ENCODE peak calls at places on chromosomes 2 and 18, in five cellular contexts. One of them, this sample, is unnamed.

GRCh38 chr2:157087373-157088005 is 170.0 kb upstream of the GALNT5 start:
- DNase-seq in effector memory CD4-positive, alpha-beta T cell: no peak
- DNase-seq in cardiac muscle cell: no peak
- DNase-seq in astrocyte: peak
- DNase-seq in lower lobe of right lung: peak
- DNase-seq in this sample: no peak

GRCh38 chr2:64455031-64455332 is 1.0 kb downstream of the LGALSL start:
- DNase-seq in effector memory CD4-positive, alpha-beta T cell: no peak
- DNase-seq in astrocyte: no peak
- DNase-seq in cardiac muscle cell: no peak
- DNase-seq in lower lobe of right lung: no peak
- DNase-seq in this sample: no peak

GRCh38 chr2:118906186-118906585 is 35.8 kb upstream of the MARCO start:
- DNase-seq in effector memory CD4-positive, alpha-beta T cell: no peak
- DNase-seq in astrocyte: no peak
- DNase-seq in cardiac muscle cell: no peak
- DNase-seq in lower lobe of right lung: no peak
- DNase-seq in this sample: no peak

GRCh38 chr2:157996799-157997198 is 104.9 kb upstream of the UPP2 start:
- DNase-seq in effector memory CD4-positive, alpha-beta T cell: no peak
- DNase-seq in cardiac muscle cell: no peak
- DNase-seq in lower lobe of right lung: no peak
- DNase-seq in astrocyte: no peak
- DNase-seq in this sample: no peak

GRCh38 chr2:211144078-211144477 is 587.7 kb downstream of the CPS1 start:
- DNase-seq in cardiac muscle cell: no peak
- DNase-seq in effector memory CD4-positive, alpha-beta T cell: no peak
- DNase-seq in lower lobe of right lung: no peak
- DNase-seq in astrocyte: peak
- DNase-seq in this sample: peak

GRCh38 chr2:111697560-111697959 is 186.4 kb downstream of the ANAPC1 start:
- DNase-seq in lower lobe of right lung: no peak
- DNase-seq in effector memory CD4-positive, alpha-beta T cell: no peak
- DNase-seq in astrocyte: no peak
- DNase-seq in cardiac muscle cell: no peak
- DNase-seq in this sample: no peak

GRCh38 chr18:22032392-22032961 is 136.9 kb upstream of the GATA6 start:
- DNase-seq in effector memory CD4-positive, alpha-beta T cell: no peak
- DNase-seq in cardiac muscle cell: no peak
- DNase-seq in astrocyte: peak
- DNase-seq in lower lobe of right lung: no peak
- DNase-seq in this sample: peak

GRCh38 chr18:2939317-2939716 is 73.6 kb downstream of the LPIN2 start:
- DNase-seq in cardiac muscle cell: no peak
- DNase-seq in lower lobe of right lung: peak
- DNase-seq in effector memory CD4-positive, alpha-beta T cell: no peak
- DNase-seq in astrocyte: no peak
- DNase-seq in this sample: no peak

GRCh38 chr2:239695106-239695727 is 294.4 kb upstream of the HDAC4 start:
- DNase-seq in effector memory CD4-positive, alpha-beta T cell: no peak
- DNase-seq in astrocyte: no peak
- DNase-seq in cardiac muscle cell: no peak
- DNase-seq in lower lobe of right lung: no peak
- DNase-seq in this sample: no peak

GRCh38 chr2:197184959-197185586 is 125.5 kb downstream of the ANKRD44 start:
- DNase-seq in cardiac muscle cell: no peak
- DNase-seq in lower lobe of right lung: peak
- DNase-seq in effector memory CD4-positive, alpha-beta T cell: no peak
- DNase-seq in astrocyte: peak
- DNase-seq in this sample: no peak

GRCh38 chr2:136305517-136306192 is 187.7 kb upstream of the CXCR4 start:
- DNase-seq in effector memory CD4-positive, alpha-beta T cell: peak
- DNase-seq in lower lobe of right lung: no peak
- DNase-seq in astrocyte: no peak
- DNase-seq in cardiac muscle cell: no peak
- DNase-seq in this sample: no peak

GRCh38 chr2:8239402-8240127 is 442.3 kb upstream of the ID2 start:
- DNase-seq in astrocyte: peak
- DNase-seq in lower lobe of right lung: no peak
- DNase-seq in effector memory CD4-positive, alpha-beta T cell: no peak
- DNase-seq in cardiac muscle cell: no peak
- DNase-seq in this sample: no peak

GRCh38 chr18:57802166-57802868 is 798 bp downstream of the ATP8B1 start:
- DNase-seq in astrocyte: no peak
- DNase-seq in cardiac muscle cell: no peak
- DNase-seq in effector memory CD4-positive, alpha-beta T cell: no peak
- DNase-seq in lower lobe of right lung: no peak
- DNase-seq in this sample: no peak

GRCh38 chr18:38552729-38553411 is 987.3 kb upstream of the CELF4 start:
- DNase-seq in astrocyte: no peak
- DNase-seq in lower lobe of right lung: no peak
- DNase-seq in effector memory CD4-positive, alpha-beta T cell: no peak
- DNase-seq in cardiac muscle cell: no peak
- DNase-seq in this sample: no peak

GRCh38 chr2:190599546-190600220 is 49.2 kb upstream of the NAB1 start:
- DNase-seq in cardiac muscle cell: no peak
- DNase-seq in effector memory CD4-positive, alpha-beta T cell: no peak
- DNase-seq in astrocyte: no peak
- DNase-seq in lower lobe of right lung: no peak
- DNase-seq in this sample: no peak

GRCh38 chr2:136767030-136767429 is 1.7 kb downstream of the THSD7B start:
- DNase-seq in astrocyte: no peak
- DNase-seq in cardiac muscle cell: no peak
- DNase-seq in lower lobe of right lung: no peak
- DNase-seq in effector memory CD4-positive, alpha-beta T cell: no peak
- DNase-seq in this sample: no peak

GRCh38 chr18:74775239-74775638 is 177.6 kb downstream of the ZNF407 start:
- DNase-seq in effector memory CD4-positive, alpha-beta T cell: no peak
- DNase-seq in astrocyte: peak
- DNase-seq in lower lobe of right lung: no peak
- DNase-seq in cardiac muscle cell: no peak
- DNase-seq in this sample: no peak

GRCh38 chr2:60745761-60746160 is 10.3 kb upstream of the PAPOLG start:
- DNase-seq in astrocyte: no peak
- DNase-seq in lower lobe of right lung: no peak
- DNase-seq in cardiac muscle cell: no peak
- DNase-seq in effector memory CD4-positive, alpha-beta T cell: no peak
- DNase-seq in this sample: no peak

GRCh38 chr2:141133883-141134282 is 996.9 kb downstream of the LRP1B start:
- DNase-seq in astrocyte: no peak
- DNase-seq in lower lobe of right lung: no peak
- DNase-seq in cardiac muscle cell: no peak
- DNase-seq in effector memory CD4-positive, alpha-beta T cell: no peak
- DNase-seq in this sample: no peak

GRCh38 chr2:149180226-149180875 is 141.9 kb downstream of the LYPD6B start:
- DNase-seq in effector memory CD4-positive, alpha-beta T cell: no peak
- DNase-seq in astrocyte: no peak
- DNase-seq in lower lobe of right lung: no peak
- DNase-seq in cardiac muscle cell: no peak
- DNase-seq in this sample: no peak

DNA sequence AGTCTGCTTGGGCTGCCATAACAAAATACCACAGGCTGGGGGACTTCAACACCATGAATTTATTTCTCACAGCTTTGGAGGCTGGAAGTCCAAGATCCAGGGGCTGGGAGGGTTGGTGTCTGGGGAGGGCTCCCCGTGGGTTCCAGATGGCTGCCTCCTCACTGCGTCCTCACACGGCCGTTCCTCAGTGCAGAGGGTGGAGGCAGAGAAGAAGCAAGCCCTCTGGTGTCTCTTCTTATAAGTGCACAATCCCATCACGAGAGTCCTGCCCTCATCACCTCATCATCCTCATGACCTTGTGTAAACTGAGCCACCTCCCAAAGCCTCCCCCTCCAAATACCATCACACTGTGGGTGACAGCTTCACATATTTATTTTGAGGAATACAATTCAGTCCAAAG is 26.3 kb downstream of the TMEM163 start:
- DNase-seq in effector memory CD4-positive, alpha-beta T cell: no peak
- DNase-seq in cardiac muscle cell: no peak
- DNase-seq in lower lobe of right lung: no peak
- DNase-seq in astrocyte: no peak
- DNase-seq in this sample: no peak
- H3K27ac ChIP-seq in effector memory CD4-positive, alpha-beta T cell: no peak
- H3K27ac ChIP-seq in cardiac muscle cell: no peak
- H3K27ac ChIP-seq in lower lobe of right lung: no peak
- H3K27ac ChIP-seq in astrocyte: no peak
- H3K27ac ChIP-seq in this sample: no peak

GRCh38 chr2:54604771-54605350 is 118.6 kb upstream of the EML6 start:
- DNase-seq in lower lobe of right lung: no peak
- DNase-seq in cardiac muscle cell: no peak
- DNase-seq in effector memory CD4-positive, alpha-beta T cell: no peak
- DNase-seq in astrocyte: no peak
- DNase-seq in this sample: no peak

GRCh38 chr2:54603357-54603756 is 120.1 kb upstream of the EML6 start:
- DNase-seq in astrocyte: no peak
- DNase-seq in cardiac muscle cell: no peak
- DNase-seq in effector memory CD4-positive, alpha-beta T cell: no peak
- DNase-seq in lower lobe of right lung: no peak
- DNase-seq in this sample: no peak

GRCh38 chr2:54603796-54604195 is 119.7 kb upstream of the EML6 start:
- DNase-seq in astrocyte: no peak
- DNase-seq in effector memory CD4-positive, alpha-beta T cell: no peak
- DNase-seq in lower lobe of right lung: no peak
- DNase-seq in cardiac muscle cell: no peak
- DNase-seq in this sample: no peak

GRCh38 chr2:54601339-54601738 is 122.1 kb upstream of the EML6 start:
- DNase-seq in lower lobe of right lung: no peak
- DNase-seq in astrocyte: peak
- DNase-seq in effector memory CD4-positive, alpha-beta T cell: no peak
- DNase-seq in cardiac muscle cell: no peak
- DNase-seq in this sample: no peak

GRCh38 chr2:54602736-54603322 is 120.6 kb upstream of the EML6 start:
- DNase-seq in cardiac muscle cell: no peak
- DNase-seq in astrocyte: no peak
- DNase-seq in effector memory CD4-positive, alpha-beta T cell: no peak
- DNase-seq in lower lobe of right lung: no peak
- DNase-seq in this sample: no peak
- H3K27ac ChIP-seq in cardiac muscle cell: no peak
- H3K27ac ChIP-seq in astrocyte: peak
- H3K27ac ChIP-seq in effector memory CD4-positive, alpha-beta T cell: no peak
- H3K27ac ChIP-seq in lower lobe of right lung: peak
- H3K27ac ChIP-seq in this sample: peak

GRCh38 chr2:144704696-144705095 is 184.8 kb upstream of the ZEB2 start:
- DNase-seq in effector memory CD4-positive, alpha-beta T cell: no peak
- DNase-seq in cardiac muscle cell: no peak
- DNase-seq in astrocyte: no peak
- DNase-seq in lower lobe of right lung: no peak
- DNase-seq in this sample: no peak

GRCh38 chr2:144705328-144706245 is 185.7 kb upstream of the ZEB2 start:
- DNase-seq in effector memory CD4-positive, alpha-beta T cell: no peak
- DNase-seq in lower lobe of right lung: no peak
- DNase-seq in astrocyte: no peak
- DNase-seq in cardiac muscle cell: no peak
- DNase-seq in this sample: no peak

GRCh38 chr2:144703852-144704324 is 184.0 kb upstream of the ZEB2 start:
- DNase-seq in effector memory CD4-positive, alpha-beta T cell: no peak
- DNase-seq in astrocyte: peak
- DNase-seq in cardiac muscle cell: no peak
- DNase-seq in lower lobe of right lung: peak
- DNase-seq in this sample: peak

GRCh38 chr2:144701259-144701658 is 181.3 kb upstream of the ZEB2 start:
- DNase-seq in cardiac muscle cell: no peak
- DNase-seq in lower lobe of right lung: no peak
- DNase-seq in astrocyte: no peak
- DNase-seq in effector memory CD4-positive, alpha-beta T cell: no peak
- DNase-seq in this sample: no peak

GRCh38 chr2:144702051-144702450 is 182.1 kb upstream of the ZEB2 start:
- DNase-seq in cardiac muscle cell: no peak
- DNase-seq in astrocyte: no peak
- DNase-seq in effector memory CD4-positive, alpha-beta T cell: no peak
- DNase-seq in lower lobe of right lung: peak
- DNase-seq in this sample: no peak
- H3K27ac ChIP-seq in cardiac muscle cell: no peak
- H3K27ac ChIP-seq in astrocyte: no peak
- H3K27ac ChIP-seq in effector memory CD4-positive, alpha-beta T cell: no peak
- H3K27ac ChIP-seq in lower lobe of right lung: no peak
- H3K27ac ChIP-seq in this sample: no peak

DNA sequence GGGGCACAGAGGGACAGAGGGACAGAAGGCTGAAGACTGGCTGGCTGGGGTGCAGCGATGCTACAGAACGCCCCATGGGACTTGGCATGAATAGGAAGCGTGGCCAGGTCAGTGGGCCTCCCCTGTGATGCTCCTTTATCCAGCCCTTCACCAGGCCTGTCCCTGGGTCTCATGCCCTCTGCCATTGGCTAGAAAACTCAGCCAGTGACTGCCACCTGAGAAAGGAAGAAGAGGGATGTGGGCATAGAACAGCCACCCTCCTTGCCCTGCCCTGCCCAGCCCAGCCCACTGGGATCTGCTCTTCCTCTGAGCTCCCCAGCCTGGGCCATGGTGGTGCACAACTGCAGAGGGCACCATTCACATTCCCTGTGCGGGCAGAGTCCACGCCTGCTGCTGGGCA is 10.5 kb upstream of the LAPTM4A start:
- DNase-seq in effector memory CD4-positive, alpha-beta T cell: no peak
- DNase-seq in astrocyte: no peak
- DNase-seq in lower lobe of right lung: no peak
- DNase-seq in cardiac muscle cell: no peak
- DNase-seq in this sample: no peak
- H3K27ac ChIP-seq in effector memory CD4-positive, alpha-beta T cell: no peak
- H3K27ac ChIP-seq in astrocyte: peak
- H3K27ac ChIP-seq in lower lobe of right lung: no peak
- H3K27ac ChIP-seq in cardiac muscle cell: no peak
- H3K27ac ChIP-seq in this sample: no peak

GRCh38 chr2:127064642-127065250 is 42.2 kb downstream of the BIN1 start:
- DNase-seq in cardiac muscle cell: peak
- DNase-seq in effector memory CD4-positive, alpha-beta T cell: peak
- DNase-seq in lower lobe of right lung: peak
- DNase-seq in astrocyte: peak
- DNase-seq in this sample: peak
- H3K27ac ChIP-seq in cardiac muscle cell: no peak
- H3K27ac ChIP-seq in effector memory CD4-positive, alpha-beta T cell: peak
- H3K27ac ChIP-seq in lower lobe of right lung: peak
- H3K27ac ChIP-seq in astrocyte: peak
- H3K27ac ChIP-seq in this sample: peak

GRCh38 chr18:71045331-71046065 is 756.7 kb downstream of the SOCS6 start:
- DNase-seq in astrocyte: peak
- DNase-seq in cardiac muscle cell: no peak
- DNase-seq in effector memory CD4-positive, alpha-beta T cell: no peak
- DNase-seq in lower lobe of right lung: no peak
- DNase-seq in this sample: no peak
- H3K27ac ChIP-seq in astrocyte: no peak
- H3K27ac ChIP-seq in cardiac muscle cell: no peak
- H3K27ac ChIP-seq in effector memory CD4-positive, alpha-beta T cell: no peak
- H3K27ac ChIP-seq in lower lobe of right lung: no peak
- H3K27ac ChIP-seq in this sample: peak